ENCODE peak calls at places on chromosome 17, in eight cellular contexts. Z is GDM1; U is naive thymus-derived CD8-positive, alpha-beta T cell; C is ELF-1; B is left ventricle myocardium superior; P is B cell; N is endothelial cell of umbilical vein; M is HT1080. L is an unnamed sample.

GRCh38 chr17:63439682-63440081 is 6.4 kb downstream of the CYB561 start:
- DNase-seq in Z (no peak), U (no peak), C (no peak), B (no peak), P (no peak), N (peak), M (peak), L (no peak)

GRCh38 chr17:67854378-67854777 is 29.1 kb downstream of the BPTF start:
- DNase-seq in Z (no peak), U (no peak), C (no peak), B (no peak), P (no peak), N (no peak), M (no peak), L (no peak)

GRCh38 chr17:51869387-51869786 is 289.1 kb downstream of the CA10 start:
- DNase-seq in Z (no peak), U (no peak), C (peak), B (no peak), P (no peak), N (no peak), M (no peak), L (peak)

GRCh38 chr17:6444573-6445335 is 499 bp downstream of the PIMREG start:
- DNase-seq in Z (no peak), U (no peak), C (no peak), B (no peak), P (no peak), N (no peak), M (no peak), L (no peak)

GRCh38 chr17:64747938-64748540 is 85.9 kb upstream of the SMURF2 start:
- DNase-seq in Z (no peak), U (no peak), C (no peak), B (no peak), P (no peak), N (peak), M (peak), L (no peak)

GRCh38 chr17:28371245-28372202 is at the start of gene SARM1:
- DNase-seq in Z (peak), U (peak), C (peak), B (peak), P (peak), N (peak), M (peak), L (no peak)

GRCh38 chr17:80254396-80255241 is 6.0 kb upstream of the RNF213 start:
- DNase-seq in Z (peak), U (no peak), C (no peak), B (no peak), P (peak), N (peak), M (peak), L (no peak)

GRCh38 chr17:9512323-9513168 is 63.1 kb downstream of the STX8 start:
- DNase-seq in Z (no peak), U (no peak), C (no peak), B (no peak), P (no peak), N (peak), M (peak), L (no peak)

GRCh38 chr17:60583008-60583407 is 17.0 kb upstream of the PPM1D start:
- DNase-seq in Z (no peak), U (no peak), C (no peak), B (no peak), P (no peak), N (no peak), M (no peak), L (no peak)

GRCh38 chr17:40553694-40554534 is 11.4 kb downstream of the CCR7 start:
- DNase-seq in Z (no peak), U (no peak), C (no peak), B (peak), P (peak), N (no peak), M (no peak), L (no peak)

GRCh38 chr17:55825213-55825612 is 74.4 kb downstream of the PCTP start:
- DNase-seq in Z (no peak), U (no peak), C (no peak), B (no peak), P (peak), N (peak), M (no peak), L (peak)

GRCh38 chr17:17073627-17074521 is 31.6 kb downstream of the MPRIP start:
- DNase-seq in Z (no peak), U (no peak), C (no peak), B (no peak), P (no peak), N (no peak), M (no peak), L (no peak)

GRCh38 chr17:47253541-47254402 is at the start of gene ITGB3:
- DNase-seq in Z (peak), U (peak), C (peak), B (peak), P (peak), N (peak), M (peak), L (peak)

GRCh38 chr17:36133629-36134259 is 30.1 kb downstream of the CCL4 start:
- DNase-seq in Z (no peak), U (no peak), C (no peak), B (no peak), P (no peak), N (peak), M (no peak), L (no peak)

GRCh38 chr17:83053021-83053778 is 26.2 kb upstream of the METRNL start:
- DNase-seq in Z (no peak), U (no peak), C (no peak), B (no peak), P (no peak), N (peak), M (no peak), L (no peak)

GRCh38 chr17:78589885-78590284 is 12.7 kb upstream of the DNAH17 start:
- DNase-seq in Z (no peak), U (no peak), C (no peak), B (no peak), P (no peak), N (no peak), M (no peak), L (no peak)

GRCh38 chr17:27339836-27340550 is 46.1 kb downstream of the WSB1 start:
- DNase-seq in Z (no peak), U (peak), C (peak), B (no peak), P (no peak), N (no peak), M (peak), L (no peak)

GRCh38 chr17:37743875-37744632 is 805 bp downstream of the HNF1B start:
- DNase-seq in Z (no peak), U (no peak), C (peak), B (no peak), P (peak), N (no peak), M (no peak), L (no peak)

GRCh38 chr17:22492331-22492730 is 800.0 kb downstream of the KCNJ18 start:
- DNase-seq in Z (no peak), U (no peak), C (no peak), B (no peak), P (no peak), N (no peak), M (no peak), L (no peak)

L was measured in Kasumi-1.